ENCODE peak calls at places on chromosomes 12 and 14, in nine cellular contexts. O, U, A, J, V, L, F, K and S are unnamed samples.

GRCh38 chr14:69953266-69953905 is 74.2 kb downstream of the SMOC1 start:
- DNase-seq in O (no peak), U (no peak), A (no peak), J (no peak), V (no peak), L (no peak), F (no peak), K (no peak), S (no peak)

GRCh38 chr14:105761842-105762241 is 235.5 kb downstream of the TMEM121 start:
- DNase-seq in O (no peak), U (no peak), A (no peak), J (no peak), V (no peak), L (no peak), F (no peak), K (no peak), S (no peak)

GRCh38 chr14:75223664-75224154 is 47.3 kb upstream of the TMED10 start:
- DNase-seq in O (no peak), U (no peak), A (no peak), J (peak), V (no peak), L (no peak), F (no peak), K (no peak), S (peak)

GRCh38 chr14:65287264-65288131 is 125.0 kb upstream of the FUT8 start:
- DNase-seq in O (no peak), U (no peak), A (no peak), J (no peak), V (no peak), L (no peak), F (no peak), K (no peak), S (no peak)

GRCh38 chr12:96197503-96198272 is 3.5 kb downstream of the ELK3 start:
- DNase-seq in O (no peak), U (no peak), A (peak), J (peak), V (peak), L (peak), F (no peak), K (no peak), S (peak)

GRCh38 chr12:3161861-3162260 is 84.7 kb downstream of the TSPAN9 start:
- DNase-seq in O (no peak), U (no peak), A (no peak), J (no peak), V (no peak), L (no peak), F (no peak), K (no peak), S (no peak)

GRCh38 chr14:26486922-26487321 is 110.9 kb downstream of the NOVA1 start:
- DNase-seq in O (no peak), U (no peak), A (no peak), J (no peak), V (no peak), L (no peak), F (no peak), K (no peak), S (no peak)

GRCh38 chr12:68451261-68452091 is 119.3 kb upstream of the MDM1 start:
- DNase-seq in O (no peak), U (peak), A (no peak), J (peak), V (peak), L (no peak), F (no peak), K (peak), S (no peak)

GRCh38 chr12:77060136-77060882 is 5.1 kb downstream of the E2F7 start:
- DNase-seq in O (no peak), U (no peak), A (no peak), J (no peak), V (no peak), L (no peak), F (no peak), K (no peak), S (no peak)

GRCh38 chr12:52581481-52581880 is 7.8 kb upstream of the KRT74 start:
- DNase-seq in O (no peak), U (no peak), A (no peak), J (peak), V (peak), L (peak), F (no peak), K (peak), S (no peak)

GRCh38 chr12:11186837-11187236 is at the start of gene TAS2R42:
- DNase-seq in O (no peak), U (no peak), A (no peak), J (no peak), V (no peak), L (no peak), F (no peak), K (no peak), S (no peak)

GRCh38 chr12:2930865-2931264 is 28.3 kb upstream of the TEAD4 start:
- DNase-seq in O (no peak), U (no peak), A (no peak), J (no peak), V (no peak), L (no peak), F (no peak), K (no peak), S (no peak)

GRCh38 chr12:104790296-104791125 is 167.6 kb downstream of the SLC41A2 start:
- DNase-seq in O (peak), U (no peak), A (no peak), J (no peak), V (no peak), L (peak), F (peak), K (peak), S (peak)

GRCh38 chr14:62691613-62692489 is 353.4 kb downstream of the KCNH5 start:
- DNase-seq in O (peak), U (peak), A (peak), J (peak), V (peak), L (peak), F (no peak), K (peak), S (peak)

GRCh38 chr12:114726092-114726710 is 42.2 kb upstream of the TBX3 start:
- DNase-seq in O (no peak), U (no peak), A (no peak), J (no peak), V (no peak), L (no peak), F (no peak), K (no peak), S (no peak)

GRCh38 chr14:22505751-22506710 is 83.0 kb downstream of the DAD1 start:
- DNase-seq in O (no peak), U (no peak), A (no peak), J (no peak), V (no peak), L (no peak), F (no peak), K (no peak), S (no peak)

GRCh38 chr14:24325131-24325530 is 9.7 kb downstream of the ADCY4 start:
- DNase-seq in O (no peak), U (no peak), A (no peak), J (no peak), V (no peak), L (no peak), F (no peak), K (no peak), S (no peak)

GRCh38 chr14:94685681-94686485 is 73.7 kb downstream of the SERPINA3 start:
- DNase-seq in O (no peak), U (no peak), A (no peak), J (no peak), V (no peak), L (no peak), F (no peak), K (no peak), S (no peak)

GRCh38 chr12:19972325-19973288 is 395.7 kb upstream of the PDE3A start:
- DNase-seq in O (no peak), U (no peak), A (no peak), J (no peak), V (no peak), L (no peak), F (no peak), K (peak), S (peak)